ENCODE peak calls at places on chromosome 14, in eight cellular contexts. M is ACHN; A is activated CD4-positive, CD25-positive, alpha-beta regulatory T cell treated with anti-CD3 and anti-CD28 coated beads, Interleukin-2, amount 50 U/mL, for 72 hours; Y is NCI-H226; E is activated CD4-positive, alpha-beta T cell treated with anti-CD3 and anti-CD28 coated beads, Interleukin-2, amount 50 U/mL, for 1 hour; Z is T1000; D is stimulated activated CD4-positive, alpha-beta T cell treated with anti-CD3 and anti-CD28 coated beads, Interleukin-1b, Interleukin-23, amount 100 ng/mL, for 48 hours; K is C1 segment of cervical spinal cord. B is an unnamed sample.

GRCh38 chr14:51396222-51396815 is 156.3 kb downstream of the TMX1 start:
- DNase-seq in D (no peak), K (peak), A (no peak), Z (peak), E (no peak), Y (peak), M (peak), B (no peak)

GRCh38 chr14:30322819-30323218 is 236.1 kb upstream of the G2E3 start:
- DNase-seq in E (no peak), Z (no peak), M (no peak), D (no peak), A (no peak), K (no peak), Y (no peak), B (no peak)

GRCh38 chr14:77024171-77024627 is 4.3 kb downstream of the IRF2BPL start:
- DNase-seq in A (peak), Y (no peak), M (no peak), K (no peak), E (peak), D (peak), Z (no peak), B (peak)

GRCh38 chr14:40616579-40616978 is 990.1 kb upstream of the LRFN5 start:
- DNase-seq in Z (no peak), Y (no peak), E (no peak), D (no peak), A (no peak), K (no peak), M (no peak), B (no peak)

GRCh38 chr14:55122441-55122986 is 6.5 kb upstream of the LGALS3 start:
- DNase-seq in D (no peak), Y (peak), E (no peak), M (no peak), K (no peak), Z (no peak), A (no peak), B (no peak)

GRCh38 chr14:24911324-24912095 is 138.4 kb downstream of the STXBP6 start:
- DNase-seq in Y (peak), Z (no peak), M (no peak), K (no peak), D (no peak), A (no peak), E (no peak), B (no peak)

GRCh38 chr14:64507376-64508156 is 3.0 kb downstream of the ZBTB1 start:
- DNase-seq in Z (no peak), D (peak), A (no peak), K (no peak), M (peak), E (no peak), Y (peak), B (no peak)

GRCh38 chr14:21236948-21237797 is 32.1 kb downstream of the HNRNPC start:
- DNase-seq in M (no peak), K (no peak), E (no peak), Z (no peak), D (no peak), A (no peak), Y (no peak), B (no peak)

GRCh38 chr14:56333361-56334279 is 215.4 kb downstream of the PELI2 start:
- DNase-seq in Z (no peak), A (no peak), E (no peak), Y (peak), D (no peak), M (peak), K (no peak), B (no peak)

GRCh38 chr14:83607682-83608081 is 1922.3 kb upstream of the FLRT2 start:
- DNase-seq in K (no peak), Z (no peak), E (no peak), A (no peak), D (no peak), M (no peak), Y (no peak), B (no peak)

GRCh38 chr14:102058931-102059330 is 27.9 kb downstream of the HSP90AA1 start:
- DNase-seq in E (no peak), Z (no peak), K (no peak), Y (no peak), M (no peak), D (no peak), A (no peak), B (no peak)

GRCh38 chr14:23057757-23058653 is 685 bp upstream of the CDH24 start:
- DNase-seq in Y (peak), A (peak), Z (no peak), M (peak), D (peak), E (peak), K (no peak), B (peak)

GRCh38 chr14:65370890-65371289 is 41.6 kb upstream of the FUT8 start:
- DNase-seq in Y (no peak), K (no peak), D (peak), A (no peak), M (no peak), Z (no peak), E (no peak), B (no peak)

GRCh38 chr14:96094656-96095055 is 55.5 kb downstream of the C14orf132 start:
- DNase-seq in E (no peak), D (no peak), Y (no peak), M (no peak), Z (no peak), A (no peak), K (no peak), B (no peak)

GRCh38 chr14:96986701-96987474 is 189.7 kb downstream of the VRK1 start:
- DNase-seq in Y (no peak), K (no peak), M (no peak), Z (no peak), A (no peak), D (no peak), E (no peak), B (no peak)

GRCh38 chr14:69580009-69580577 is 5.4 kb upstream of the CCDC177 start:
- DNase-seq in A (no peak), M (peak), Z (no peak), K (no peak), D (no peak), E (no peak), Y (peak), B (no peak)

B was measured in immature natural killer cell.